ENCODE peak calls at places on chromosomes 16 and 17, in four cellular contexts. G is dorsolateral prefrontal cortex, T is cardiac muscle cell, O is right lobe of liver. X is an unnamed sample.

GRCh38 chr17:50944054-50944901 is 78.1 kb upstream of the TOB1 start:
- DNase-seq in G (peak; percentile 91), T (peak; percentile 91), O (peak; percentile 98), X (no peak)

GRCh38 chr16:19299565-19299964 is 14.0 kb downstream of the CLEC19A start:
- DNase-seq in G (no peak), T (no peak), O (no peak), X (no peak)

GRCh38 chr17:69819316-69820087 is 255.5 kb upstream of the KCNJ16 start:
- DNase-seq in G (no peak), T (no peak), O (no peak), X (no peak)

GRCh38 chr17:7740481-7741001 is 23.0 kb downstream of the DNAH2 start:
- DNase-seq in G (no peak), T (no peak), O (no peak), X (no peak)

GRCh38 chr16:55528974-55529373 is 20.1 kb downstream of the LPCAT2 start:
- DNase-seq in G (no peak), T (no peak), O (no peak), X (no peak)

GRCh38 chr17:44074911-44075285 is 4.4 kb downstream of the G6PC3 start:
- DNase-seq in G (no peak), T (no peak), O (no peak), X (no peak)

GRCh38 chr16:2963611-2964415 is at the start of gene KREMEN2:
- DNase-seq in G (peak; percentile 47), T (peak; percentile 56), O (no peak), X (no peak)

GRCh38 chr17:63974594-63975192 is 2.0 kb upstream of the SCN4A start:
- DNase-seq in G (no peak), T (no peak), O (no peak), X (no peak)

GRCh38 chr16:67884684-67885083 is at the start of gene NRN1L:
- DNase-seq in G (peak; percentile 98), T (peak; percentile 90), O (peak; percentile 95), X (peak; percentile 63)

GRCh38 chr17:7716901-7717755 is at the start of gene DNAH2:
- DNase-seq in G (peak; percentile 84), T (peak; percentile 96), O (peak; percentile 64), X (peak; percentile 35)

GRCh38 chr17:10036511-10037061 is 131.5 kb upstream of the RCVRN start:
- DNase-seq in G (peak; percentile 89), T (no peak), O (no peak), X (no peak)

GRCh38 chr16:75471723-75472634 is 7.5 kb upstream of the TMEM170A start:
- DNase-seq in G (peak; percentile 73), T (peak; percentile 76), O (peak; percentile 64), X (peak; percentile 80)

GRCh38 chr17:72249441-72249840 is 128.6 kb downstream of the SOX9 start:
- DNase-seq in G (no peak), T (no peak), O (no peak), X (no peak)

GRCh38 chr16:8880839-8881510 is 1.2 kb upstream of the LITAFD start:
- DNase-seq in G (no peak), T (no peak), O (no peak), X (no peak)

DNA sequence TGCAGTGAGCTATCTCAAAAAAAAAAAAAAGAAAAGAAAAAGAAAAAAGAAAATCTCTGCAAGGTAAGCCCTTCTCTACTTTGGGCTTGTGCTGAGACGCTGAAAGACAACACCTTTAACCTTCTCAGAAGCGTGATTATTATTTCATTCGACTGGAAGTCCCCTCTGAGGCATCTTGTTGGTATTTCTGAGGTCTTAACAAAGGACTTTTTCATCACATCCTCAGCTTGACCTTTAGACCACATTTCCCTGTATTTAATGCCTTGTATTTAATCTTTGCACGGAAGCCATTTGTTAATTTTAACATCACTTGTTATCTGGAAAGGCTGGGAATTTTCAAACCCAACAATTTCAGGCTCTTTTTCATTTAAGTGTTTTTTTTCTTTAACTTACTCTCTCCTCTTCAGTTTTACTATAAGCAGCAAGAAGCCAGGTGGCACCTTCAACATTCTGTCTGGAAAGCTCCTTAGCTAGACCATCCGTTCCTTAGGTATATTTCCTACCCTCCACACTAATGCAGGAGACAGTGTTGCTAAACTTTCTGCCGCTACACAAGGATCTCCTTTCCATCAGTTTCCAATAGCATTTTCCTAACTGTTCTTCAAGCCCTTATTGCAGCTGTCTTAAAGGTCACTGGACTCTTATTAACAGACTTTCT is 10.3 kb downstream of the KCTD13 start:
- DNase-seq in G (no peak), T (no peak), O (no peak), X (no peak)
- H3K27ac ChIP-seq in G (no peak overlapping the region), T (no peak overlapping the region), O (no peak overlapping the region), X (no peak overlapping the region)

GRCh38 chr17:18966831-18967624 is 15.1 kb downstream of the SLC5A10 start:
- DNase-seq in G (no peak), T (peak; percentile 68), O (peak; percentile 69), X (no peak)
- H3K27ac ChIP-seq in G (no peak overlapping the region), T (peak overlapping the region; percentile 84), O (no peak overlapping the region), X (no peak overlapping the region)

GRCh38 chr17:41326173-41327145 is 10.9 kb upstream of the KRTAP17-1 start:
- DNase-seq in G (no peak), T (no peak), O (no peak), X (no peak)

GRCh38 chr17:41324180-41325075 is 8.9 kb upstream of the KRTAP17-1 start:
- DNase-seq in G (no peak), T (peak; percentile 39), O (no peak), X (no peak)

GRCh38 chr17:41327411-41328120 is 12.1 kb upstream of the KRTAP17-1 start:
- DNase-seq in G (no peak), T (no peak), O (no peak), X (no peak)

GRCh38 chr17:41325126-41325525 is 9.6 kb upstream of the KRTAP17-1 start:
- DNase-seq in G (no peak), T (no peak), O (no peak), X (no peak)

DNA sequence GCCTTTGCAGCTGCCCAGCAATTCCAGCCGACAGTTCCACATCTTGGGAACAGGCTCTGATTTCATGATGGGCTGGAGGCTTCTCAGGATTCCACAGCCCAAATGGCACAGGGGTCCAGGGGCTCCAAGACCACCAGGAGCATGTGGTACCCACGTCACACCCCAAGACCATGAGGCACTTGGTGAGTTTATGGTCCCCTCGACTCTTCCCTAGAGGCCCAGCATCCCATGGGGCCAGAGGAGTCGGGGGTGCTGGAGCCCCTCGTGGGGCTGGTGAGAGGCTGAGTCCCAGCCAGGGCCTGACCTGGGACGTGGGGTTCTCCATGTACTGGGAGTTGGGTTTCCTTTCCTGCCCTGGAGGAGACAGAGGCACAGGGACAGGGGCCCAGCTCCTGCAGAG is 10.1 kb upstream of the KRTAP17-1 start:
- DNase-seq in G (no peak), T (no peak), O (no peak), X (no peak)
- H3K27ac ChIP-seq in G (no peak overlapping the region), T (no peak overlapping the region), O (no peak overlapping the region), X (no peak overlapping the region)

GRCh38 chr17:42536048-42536371 is at the start of gene NAGLU:
- DNase-seq in G (peak; percentile 96), T (peak; percentile 92), O (peak; percentile 99), X (peak; percentile 92)

GRCh38 chr17:42536372-42537155 is 523 bp downstream of the NAGLU start:
- DNase-seq in G (peak; percentile 90), T (peak; percentile 87), O (peak; percentile 95), X (peak; percentile 77)

GRCh38 chr17:42537826-42538451 is 1.9 kb downstream of the NAGLU start:
- DNase-seq in G (no peak), T (no peak), O (no peak), X (no peak)

GRCh38 chr17:42538482-42538881 is 2.4 kb downstream of the NAGLU start:
- DNase-seq in G (no peak), T (no peak), O (no peak), X (no peak)

DNA sequence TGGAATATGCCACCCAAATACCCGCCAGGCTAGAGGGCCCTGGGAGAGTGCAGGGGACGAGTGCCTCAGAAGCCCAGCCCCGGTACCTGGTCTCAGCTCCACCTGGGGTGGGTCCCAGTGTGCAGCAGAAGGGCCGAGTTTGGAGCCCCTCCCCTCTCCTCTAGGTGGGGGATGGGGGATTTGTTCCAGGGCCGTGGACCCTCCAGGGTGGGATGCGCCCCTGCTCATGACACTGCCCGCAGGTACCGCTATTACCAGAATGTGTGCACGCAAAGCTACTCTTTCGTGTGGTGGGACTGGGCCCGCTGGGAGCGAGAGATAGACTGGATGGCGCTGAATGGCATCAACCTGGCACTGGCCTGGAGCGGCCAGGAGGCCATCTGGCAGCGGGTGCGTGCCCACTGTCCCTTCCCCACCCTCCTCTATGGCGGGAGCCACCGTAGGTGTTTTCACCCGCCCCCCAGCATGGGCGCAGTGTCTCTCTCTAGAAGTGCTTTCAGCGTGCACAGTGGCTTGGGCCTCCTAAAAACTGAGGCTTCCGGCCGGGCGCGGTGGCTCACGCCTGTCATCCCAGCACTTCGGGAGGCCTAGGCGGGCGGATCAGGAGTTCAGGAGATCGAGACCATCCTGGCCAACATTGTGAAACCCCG is 1.2 kb downstream of the NAGLU start:
- DNase-seq in G (no peak), T (no peak), O (no peak), X (no peak)
- H3K27ac ChIP-seq in G (peak overlapping the region; percentile 93), T (no peak overlapping the region), O (peak overlapping the region; percentile 100), X (no peak overlapping the region)

X was measured in trophoblast cell.